ENCODE peak calls at places on chromosomes 1 and 21, in nine cellular contexts. One of them, this sample, is unnamed. For H3K36me3 and H3K27me3, the result is how much of the 10 kb centered on the place peaks cover.

GRCh38 chr1:116289219-116289618 is 83.8 kb upstream of the ATP1A1 start:
- DNase-seq in colonic mucosa: no peak
- DNase-seq in HepG2: peak
- DNase-seq in CD4-positive, CD25-positive, alpha-beta regulatory T cell: no peak
- DNase-seq in lower lobe of right lung: no peak
- DNase-seq in uterus: no peak
- DNase-seq in PC-3: peak
- DNase-seq in astrocyte: no peak
- DNase-seq in hepatocyte: no peak
- DNase-seq in this sample: no peak

GRCh38 chr1:159172599-159173291 is 1.3 kb downstream of the CADM3 start:
- DNase-seq in colonic mucosa: peak
- DNase-seq in HepG2: no peak
- DNase-seq in CD4-positive, CD25-positive, alpha-beta regulatory T cell: no peak
- DNase-seq in lower lobe of right lung: no peak
- DNase-seq in uterus: no peak
- DNase-seq in PC-3: no peak
- DNase-seq in astrocyte: no peak
- DNase-seq in hepatocyte: no peak
- DNase-seq in this sample: peak

GRCh38 chr1:112317140-112317539 is 78.9 kb upstream of the CTTNBP2NL start:
- DNase-seq in colonic mucosa: no peak
- DNase-seq in HepG2: no peak
- DNase-seq in CD4-positive, CD25-positive, alpha-beta regulatory T cell: no peak
- DNase-seq in lower lobe of right lung: no peak
- DNase-seq in uterus: no peak
- DNase-seq in PC-3: no peak
- DNase-seq in astrocyte: no peak
- DNase-seq in hepatocyte: peak
- DNase-seq in this sample: no peak

GRCh38 chr1:209072481-209072880 is 511.0 kb upstream of the CAMK1G start:
- DNase-seq in colonic mucosa: no peak
- DNase-seq in HepG2: no peak
- DNase-seq in CD4-positive, CD25-positive, alpha-beta regulatory T cell: no peak
- DNase-seq in lower lobe of right lung: no peak
- DNase-seq in uterus: no peak
- DNase-seq in PC-3: peak
- DNase-seq in astrocyte: peak
- DNase-seq in hepatocyte: no peak
- DNase-seq in this sample: no peak

GRCh38 chr21:15058718-15059316 is 6.0 kb downstream of the NRIP1 start:
- DNase-seq in colonic mucosa: no peak
- DNase-seq in HepG2: no peak
- DNase-seq in CD4-positive, CD25-positive, alpha-beta regulatory T cell: no peak
- DNase-seq in lower lobe of right lung: no peak
- DNase-seq in uterus: no peak
- DNase-seq in PC-3: peak
- DNase-seq in astrocyte: peak
- DNase-seq in hepatocyte: peak
- DNase-seq in this sample: no peak

GRCh38 chr1:83813571-83813970 is 185.4 kb downstream of the TTLL7 start:
- DNase-seq in colonic mucosa: no peak
- DNase-seq in HepG2: no peak
- DNase-seq in CD4-positive, CD25-positive, alpha-beta regulatory T cell: no peak
- DNase-seq in lower lobe of right lung: no peak
- DNase-seq in uterus: no peak
- DNase-seq in PC-3: no peak
- DNase-seq in astrocyte: no peak
- DNase-seq in hepatocyte: no peak
- DNase-seq in this sample: no peak

GRCh38 chr1:52424757-52425265 is 20.4 kb downstream of the PRPF38A start:
- DNase-seq in colonic mucosa: no peak
- DNase-seq in HepG2: no peak
- DNase-seq in CD4-positive, CD25-positive, alpha-beta regulatory T cell: no peak
- DNase-seq in lower lobe of right lung: no peak
- DNase-seq in uterus: no peak
- DNase-seq in PC-3: no peak
- DNase-seq in astrocyte: no peak
- DNase-seq in hepatocyte: no peak
- DNase-seq in this sample: no peak

GRCh38 chr1:201591981-201592380 is 53.1 kb downstream of the NAV1 start:
- DNase-seq in colonic mucosa: no peak
- DNase-seq in HepG2: no peak
- DNase-seq in CD4-positive, CD25-positive, alpha-beta regulatory T cell: no peak
- DNase-seq in lower lobe of right lung: peak
- DNase-seq in uterus: no peak
- DNase-seq in PC-3: no peak
- DNase-seq in astrocyte: no peak
- DNase-seq in hepatocyte: no peak
- DNase-seq in this sample: peak

GRCh38 chr21:37757631-37758376 is 158.5 kb downstream of the KCNJ6 start:
- DNase-seq in colonic mucosa: no peak
- DNase-seq in HepG2: no peak
- DNase-seq in CD4-positive, CD25-positive, alpha-beta regulatory T cell: no peak
- DNase-seq in lower lobe of right lung: no peak
- DNase-seq in uterus: no peak
- DNase-seq in PC-3: no peak
- DNase-seq in astrocyte: no peak
- DNase-seq in hepatocyte: no peak
- DNase-seq in this sample: peak

GRCh38 chr1:185998391-185998790 is 264.2 kb downstream of the HMCN1 start:
- DNase-seq in colonic mucosa: no peak
- DNase-seq in HepG2: no peak
- DNase-seq in CD4-positive, CD25-positive, alpha-beta regulatory T cell: no peak
- DNase-seq in lower lobe of right lung: no peak
- DNase-seq in uterus: no peak
- DNase-seq in PC-3: peak
- DNase-seq in astrocyte: no peak
- DNase-seq in hepatocyte: no peak
- DNase-seq in this sample: peak

GRCh38 chr1:79711001-79711431 is 704.5 kb upstream of the ADGRL4 start:
- DNase-seq in colonic mucosa: no peak
- DNase-seq in HepG2: no peak
- DNase-seq in CD4-positive, CD25-positive, alpha-beta regulatory T cell: no peak
- DNase-seq in lower lobe of right lung: no peak
- DNase-seq in uterus: no peak
- DNase-seq in PC-3: no peak
- DNase-seq in astrocyte: peak
- DNase-seq in hepatocyte: peak
- DNase-seq in this sample: no peak

DNA sequence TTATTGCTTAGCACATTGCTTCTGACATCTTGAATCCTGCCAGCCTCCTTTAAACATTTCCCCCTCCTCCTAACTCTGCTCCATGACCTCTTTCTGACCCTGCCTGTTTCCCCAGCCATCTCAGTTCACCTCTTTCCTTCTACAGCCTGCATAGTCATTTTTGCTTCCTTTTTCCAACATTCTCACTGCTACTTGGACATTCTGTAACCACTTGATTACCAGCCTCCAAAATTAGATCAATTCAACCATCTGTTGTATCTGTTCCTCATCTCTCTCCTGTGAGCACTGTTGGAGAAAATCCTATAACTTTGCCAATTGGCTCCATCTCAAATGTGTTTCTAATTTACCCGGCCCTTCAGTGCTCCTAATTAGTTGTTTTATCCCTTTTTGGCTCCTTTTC is 27.5 kb upstream of the GPR88 start:
- DNase-seq in colonic mucosa: no peak
- DNase-seq in HepG2: no peak
- DNase-seq in CD4-positive, CD25-positive, alpha-beta regulatory T cell: no peak
- DNase-seq in lower lobe of right lung: no peak
- DNase-seq in uterus: no peak
- DNase-seq in PC-3: no peak
- DNase-seq in astrocyte: no peak
- DNase-seq in hepatocyte: no peak
- DNase-seq in this sample: no peak
- H3K36me3 ChIP-seq in colonic mucosa: under half
- H3K36me3 ChIP-seq in HepG2: under half
- H3K36me3 ChIP-seq in CD4-positive, CD25-positive, alpha-beta regulatory T cell: half or more
- H3K36me3 ChIP-seq in lower lobe of right lung: half or more
- H3K36me3 ChIP-seq in uterus: under half
- H3K36me3 ChIP-seq in PC-3: under half
- H3K36me3 ChIP-seq in astrocyte: under half
- H3K36me3 ChIP-seq in hepatocyte: under half
- H3K36me3 ChIP-seq in this sample: under half

GRCh38 chr1:38558055-38558454 is 301.5 kb downstream of the RRAGC start:
- DNase-seq in colonic mucosa: no peak
- DNase-seq in HepG2: no peak
- DNase-seq in CD4-positive, CD25-positive, alpha-beta regulatory T cell: no peak
- DNase-seq in lower lobe of right lung: no peak
- DNase-seq in uterus: no peak
- DNase-seq in PC-3: no peak
- DNase-seq in astrocyte: no peak
- DNase-seq in hepatocyte: no peak
- DNase-seq in this sample: peak

GRCh38 chr1:38555594-38555993 is 304.0 kb downstream of the RRAGC start:
- DNase-seq in colonic mucosa: no peak
- DNase-seq in HepG2: no peak
- DNase-seq in CD4-positive, CD25-positive, alpha-beta regulatory T cell: no peak
- DNase-seq in lower lobe of right lung: no peak
- DNase-seq in uterus: no peak
- DNase-seq in PC-3: no peak
- DNase-seq in astrocyte: no peak
- DNase-seq in hepatocyte: no peak
- DNase-seq in this sample: peak

GRCh38 chr1:38559180-38559874 is 300.2 kb downstream of the RRAGC start:
- DNase-seq in colonic mucosa: peak
- DNase-seq in HepG2: no peak
- DNase-seq in CD4-positive, CD25-positive, alpha-beta regulatory T cell: peak
- DNase-seq in lower lobe of right lung: peak
- DNase-seq in uterus: no peak
- DNase-seq in PC-3: no peak
- DNase-seq in astrocyte: no peak
- DNase-seq in hepatocyte: peak
- DNase-seq in this sample: peak

GRCh38 chr1:38561110-38561509 is 298.5 kb downstream of the RRAGC start:
- DNase-seq in colonic mucosa: no peak
- DNase-seq in HepG2: no peak
- DNase-seq in CD4-positive, CD25-positive, alpha-beta regulatory T cell: no peak
- DNase-seq in lower lobe of right lung: no peak
- DNase-seq in uterus: no peak
- DNase-seq in PC-3: no peak
- DNase-seq in astrocyte: no peak
- DNase-seq in hepatocyte: no peak
- DNase-seq in this sample: no peak

DNA sequence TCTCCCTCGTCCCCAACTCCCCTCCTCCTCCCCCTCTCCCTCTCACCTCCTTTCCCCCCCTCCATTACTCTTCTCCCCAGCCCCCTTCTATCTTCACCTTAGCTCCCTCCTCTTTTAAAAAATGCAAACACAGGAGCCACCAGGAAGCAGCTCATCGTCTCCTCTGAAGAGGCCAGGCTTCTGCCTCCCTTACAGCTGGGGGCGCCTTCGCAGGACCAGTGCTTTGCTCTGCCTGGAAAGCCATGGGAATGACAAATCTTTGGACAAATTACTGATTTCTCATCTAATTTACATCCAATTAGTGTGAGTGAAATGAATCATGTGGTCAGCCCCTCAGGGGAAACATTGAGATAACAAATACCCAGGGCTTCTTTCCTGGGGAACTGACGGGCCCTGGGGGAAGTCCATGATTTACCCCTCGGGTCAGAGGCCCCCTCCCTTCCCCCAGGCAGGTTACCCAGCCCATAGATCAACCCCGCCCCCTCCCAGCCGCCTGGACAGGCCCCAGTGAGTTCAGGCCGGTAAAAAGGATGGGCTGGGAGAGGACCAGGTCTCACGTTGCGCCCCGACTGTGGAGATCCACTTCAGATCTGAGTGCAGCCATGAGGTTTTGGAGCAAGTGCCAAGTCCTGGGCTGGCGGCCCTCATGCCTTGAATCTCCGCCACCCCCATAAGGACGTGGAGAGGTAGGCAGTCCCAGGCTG is 300.9 kb downstream of the RRAGC start:
- DNase-seq in colonic mucosa: no peak
- DNase-seq in HepG2: no peak
- DNase-seq in CD4-positive, CD25-positive, alpha-beta regulatory T cell: no peak
- DNase-seq in lower lobe of right lung: no peak
- DNase-seq in uterus: no peak
- DNase-seq in PC-3: no peak
- DNase-seq in astrocyte: no peak
- DNase-seq in hepatocyte: no peak
- DNase-seq in this sample: peak
- H3K27me3 ChIP-seq in colonic mucosa: under half
- H3K27me3 ChIP-seq in HepG2: under half
- H3K27me3 ChIP-seq in CD4-positive, CD25-positive, alpha-beta regulatory T cell: under half
- H3K27me3 ChIP-seq in lower lobe of right lung: under half
- H3K27me3 ChIP-seq in uterus: under half
- H3K27me3 ChIP-seq in PC-3: half or more
- H3K27me3 ChIP-seq in astrocyte: under half
- H3K27me3 ChIP-seq in hepatocyte: under half
- H3K27me3 ChIP-seq in this sample: under half

DNA sequence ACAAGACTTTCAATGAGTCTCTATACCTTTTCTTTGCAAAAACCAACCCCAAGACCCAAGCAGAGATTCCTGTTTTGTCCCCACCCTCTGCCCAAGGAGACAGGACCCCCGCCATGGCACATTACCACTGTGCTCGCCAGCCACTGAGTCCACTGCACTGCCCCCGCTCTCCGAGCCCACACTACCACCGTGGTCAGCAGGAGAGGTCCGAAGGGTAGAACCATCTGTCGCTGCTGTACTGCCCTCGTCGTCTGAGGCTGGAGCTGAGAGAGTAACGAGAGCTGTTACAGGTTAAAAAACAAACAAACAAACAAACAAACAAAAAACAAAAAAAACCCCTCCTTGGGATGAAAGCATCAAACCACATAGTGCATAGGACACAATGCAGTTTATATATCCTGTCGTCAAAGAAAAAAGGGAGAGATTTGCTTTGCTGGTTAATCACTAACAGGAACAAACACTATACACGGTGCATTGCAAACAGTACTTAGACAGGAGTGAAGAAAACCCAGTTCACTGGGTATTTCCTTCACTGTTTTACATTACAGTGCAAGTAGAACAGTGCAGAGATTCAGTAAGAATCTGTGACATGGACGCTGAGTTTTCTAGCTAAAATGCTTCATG is 71.0 kb downstream of the UBR4 start:
- DNase-seq in colonic mucosa: no peak
- DNase-seq in HepG2: peak
- DNase-seq in CD4-positive, CD25-positive, alpha-beta regulatory T cell: no peak
- DNase-seq in lower lobe of right lung: no peak
- DNase-seq in uterus: no peak
- DNase-seq in PC-3: no peak
- DNase-seq in astrocyte: no peak
- DNase-seq in hepatocyte: no peak
- DNase-seq in this sample: peak
- H3K36me3 ChIP-seq in colonic mucosa: under half
- H3K36me3 ChIP-seq in HepG2: under half
- H3K36me3 ChIP-seq in CD4-positive, CD25-positive, alpha-beta regulatory T cell: half or more
- H3K36me3 ChIP-seq in lower lobe of right lung: half or more
- H3K36me3 ChIP-seq in uterus: under half
- H3K36me3 ChIP-seq in PC-3: half or more
- H3K36me3 ChIP-seq in astrocyte: half or more
- H3K36me3 ChIP-seq in hepatocyte: under half
- H3K36me3 ChIP-seq in this sample: half or more

DNA sequence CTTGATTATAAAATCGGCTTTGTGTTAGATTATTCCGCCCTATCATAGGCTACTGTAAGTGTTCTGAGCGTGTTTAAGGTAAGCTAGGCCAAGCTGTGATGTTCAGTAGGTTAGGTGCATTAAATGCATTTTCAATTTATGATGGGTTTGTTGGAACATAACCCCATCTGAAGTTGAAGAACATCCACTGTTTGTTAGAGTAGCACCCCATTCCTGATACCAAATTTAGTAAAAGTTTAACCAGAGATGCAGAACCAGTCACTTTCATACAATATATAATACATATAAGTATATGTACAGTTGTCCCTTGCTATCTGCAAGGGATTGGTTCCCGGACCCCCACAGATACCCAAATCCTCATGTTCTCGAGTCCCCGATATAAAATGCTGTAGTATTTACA is 16.1 kb downstream of the UBASH3A start:
- DNase-seq in colonic mucosa: no peak
- DNase-seq in HepG2: no peak
- DNase-seq in CD4-positive, CD25-positive, alpha-beta regulatory T cell: no peak
- DNase-seq in lower lobe of right lung: no peak
- DNase-seq in uterus: no peak
- DNase-seq in PC-3: no peak
- DNase-seq in astrocyte: no peak
- DNase-seq in hepatocyte: no peak
- DNase-seq in this sample: no peak
- H3K27me3 ChIP-seq in colonic mucosa: under half
- H3K27me3 ChIP-seq in HepG2: under half
- H3K27me3 ChIP-seq in CD4-positive, CD25-positive, alpha-beta regulatory T cell: under half
- H3K27me3 ChIP-seq in lower lobe of right lung: under half
- H3K27me3 ChIP-seq in uterus: under half
- H3K27me3 ChIP-seq in PC-3: under half
- H3K27me3 ChIP-seq in astrocyte: under half
- H3K27me3 ChIP-seq in hepatocyte: under half
- H3K27me3 ChIP-seq in this sample: under half